ENCODE peak calls at places on chromosomes 13 and 19, in ten cellular contexts. One of them, this sample, is unnamed.

GRCh38 chr19:35090160-35090794 is 25.3 kb upstream of the FXYD3 start:
- DNase-seq in activated effector memory CD4-positive, alpha-beta T cell treated with Interleukin-2 at 50 U/mL for 16 hours: peak
- DNase-seq in AG10803: peak
- DNase-seq in astrocyte of the hippocampus: peak
- DNase-seq in vagina: no peak
- DNase-seq in thoracic aorta: no peak
- DNase-seq in fibroblast of the conjunctiva: peak
- DNase-seq in nucleus accumbens: peak
- DNase-seq in GM06990: no peak
- DNase-seq in mammary epithelial cell: peak
- DNase-seq in this sample: no peak

GRCh38 chr19:33832633-33833032 is 36.0 kb downstream of the KCTD15 start:
- DNase-seq in fibroblast of the conjunctiva: no peak
- DNase-seq in activated effector memory CD4-positive, alpha-beta T cell treated with Interleukin-2 at 50 U/mL for 16 hours: no peak
- DNase-seq in AG10803: no peak
- DNase-seq in nucleus accumbens: no peak
- DNase-seq in mammary epithelial cell: no peak
- DNase-seq in astrocyte of the hippocampus: no peak
- DNase-seq in thoracic aorta: no peak
- DNase-seq in GM06990: no peak
- DNase-seq in vagina: no peak
- DNase-seq in this sample: no peak

GRCh38 chr13:36057041-36057440 is 74.1 kb downstream of the DCLK1 start:
- DNase-seq in nucleus accumbens: no peak
- DNase-seq in activated effector memory CD4-positive, alpha-beta T cell treated with Interleukin-2 at 50 U/mL for 16 hours: no peak
- DNase-seq in fibroblast of the conjunctiva: no peak
- DNase-seq in mammary epithelial cell: no peak
- DNase-seq in astrocyte of the hippocampus: peak
- DNase-seq in thoracic aorta: no peak
- DNase-seq in GM06990: no peak
- DNase-seq in vagina: no peak
- DNase-seq in AG10803: no peak
- DNase-seq in this sample: no peak

GRCh38 chr13:112067121-112067741 is at the start of gene SOX1:
- DNase-seq in mammary epithelial cell: no peak
- DNase-seq in nucleus accumbens: no peak
- DNase-seq in thoracic aorta: no peak
- DNase-seq in AG10803: no peak
- DNase-seq in astrocyte of the hippocampus: peak
- DNase-seq in activated effector memory CD4-positive, alpha-beta T cell treated with Interleukin-2 at 50 U/mL for 16 hours: no peak
- DNase-seq in vagina: no peak
- DNase-seq in GM06990: no peak
- DNase-seq in fibroblast of the conjunctiva: no peak
- DNase-seq in this sample: no peak

GRCh38 chr13:32019612-32020233 is 11.9 kb upstream of the FRY start:
- DNase-seq in thoracic aorta: no peak
- DNase-seq in AG10803: peak
- DNase-seq in vagina: no peak
- DNase-seq in fibroblast of the conjunctiva: peak
- DNase-seq in mammary epithelial cell: peak
- DNase-seq in GM06990: no peak
- DNase-seq in nucleus accumbens: peak
- DNase-seq in activated effector memory CD4-positive, alpha-beta T cell treated with Interleukin-2 at 50 U/mL for 16 hours: no peak
- DNase-seq in astrocyte of the hippocampus: peak
- DNase-seq in this sample: peak

GRCh38 chr13:32134241-32134801 is 102.7 kb downstream of the FRY start:
- DNase-seq in fibroblast of the conjunctiva: no peak
- DNase-seq in astrocyte of the hippocampus: peak
- DNase-seq in activated effector memory CD4-positive, alpha-beta T cell treated with Interleukin-2 at 50 U/mL for 16 hours: no peak
- DNase-seq in GM06990: no peak
- DNase-seq in AG10803: no peak
- DNase-seq in nucleus accumbens: no peak
- DNase-seq in thoracic aorta: no peak
- DNase-seq in mammary epithelial cell: peak
- DNase-seq in vagina: no peak
- DNase-seq in this sample: no peak

GRCh38 chr19:56671613-56671994 is at the start of gene ZNF835:
- DNase-seq in GM06990: peak
- DNase-seq in mammary epithelial cell: no peak
- DNase-seq in AG10803: no peak
- DNase-seq in fibroblast of the conjunctiva: peak
- DNase-seq in activated effector memory CD4-positive, alpha-beta T cell treated with Interleukin-2 at 50 U/mL for 16 hours: peak
- DNase-seq in astrocyte of the hippocampus: peak
- DNase-seq in thoracic aorta: peak
- DNase-seq in nucleus accumbens: peak
- DNase-seq in vagina: no peak
- DNase-seq in this sample: no peak

GRCh38 chr19:11673608-11674041 is 65.1 kb downstream of the ZNF823 start:
- DNase-seq in mammary epithelial cell: no peak
- DNase-seq in AG10803: peak
- DNase-seq in astrocyte of the hippocampus: peak
- DNase-seq in nucleus accumbens: peak
- DNase-seq in activated effector memory CD4-positive, alpha-beta T cell treated with Interleukin-2 at 50 U/mL for 16 hours: no peak
- DNase-seq in thoracic aorta: no peak
- DNase-seq in fibroblast of the conjunctiva: peak
- DNase-seq in vagina: no peak
- DNase-seq in GM06990: peak
- DNase-seq in this sample: no peak

GRCh38 chr19:6476155-6476895 is 5.3 kb downstream of the DENND1C start:
- DNase-seq in vagina: no peak
- DNase-seq in activated effector memory CD4-positive, alpha-beta T cell treated with Interleukin-2 at 50 U/mL for 16 hours: peak
- DNase-seq in mammary epithelial cell: peak
- DNase-seq in fibroblast of the conjunctiva: peak
- DNase-seq in AG10803: peak
- DNase-seq in thoracic aorta: no peak
- DNase-seq in astrocyte of the hippocampus: peak
- DNase-seq in GM06990: peak
- DNase-seq in nucleus accumbens: peak
- DNase-seq in this sample: no peak

GRCh38 chr19:50803633-50804419 is 13.6 kb downstream of the ACP4 start:
- DNase-seq in GM06990: peak
- DNase-seq in activated effector memory CD4-positive, alpha-beta T cell treated with Interleukin-2 at 50 U/mL for 16 hours: peak
- DNase-seq in fibroblast of the conjunctiva: no peak
- DNase-seq in astrocyte of the hippocampus: peak
- DNase-seq in nucleus accumbens: no peak
- DNase-seq in vagina: no peak
- DNase-seq in AG10803: no peak
- DNase-seq in thoracic aorta: no peak
- DNase-seq in mammary epithelial cell: no peak
- DNase-seq in this sample: no peak

GRCh38 chr19:36340786-36341386 is 38.1 kb downstream of the ZFP14 start:
- DNase-seq in thoracic aorta: no peak
- DNase-seq in activated effector memory CD4-positive, alpha-beta T cell treated with Interleukin-2 at 50 U/mL for 16 hours: no peak
- DNase-seq in fibroblast of the conjunctiva: no peak
- DNase-seq in astrocyte of the hippocampus: no peak
- DNase-seq in AG10803: no peak
- DNase-seq in GM06990: no peak
- DNase-seq in mammary epithelial cell: no peak
- DNase-seq in nucleus accumbens: no peak
- DNase-seq in vagina: no peak
- DNase-seq in this sample: no peak

GRCh38 chr19:6577410-6578125 is 13.4 kb downstream of the CD70 start:
- DNase-seq in fibroblast of the conjunctiva: no peak
- DNase-seq in astrocyte of the hippocampus: no peak
- DNase-seq in AG10803: peak
- DNase-seq in thoracic aorta: no peak
- DNase-seq in vagina: no peak
- DNase-seq in activated effector memory CD4-positive, alpha-beta T cell treated with Interleukin-2 at 50 U/mL for 16 hours: no peak
- DNase-seq in GM06990: peak
- DNase-seq in mammary epithelial cell: peak
- DNase-seq in nucleus accumbens: no peak
- DNase-seq in this sample: no peak

GRCh38 chr19:48558018-48558684 is 6.2 kb downstream of the SULT2B1 start:
- DNase-seq in GM06990: no peak
- DNase-seq in nucleus accumbens: no peak
- DNase-seq in astrocyte of the hippocampus: peak
- DNase-seq in AG10803: peak
- DNase-seq in thoracic aorta: no peak
- DNase-seq in mammary epithelial cell: no peak
- DNase-seq in activated effector memory CD4-positive, alpha-beta T cell treated with Interleukin-2 at 50 U/mL for 16 hours: no peak
- DNase-seq in vagina: no peak
- DNase-seq in fibroblast of the conjunctiva: no peak
- DNase-seq in this sample: no peak

GRCh38 chr19:39469567-39469966 is 11.1 kb upstream of the TIMM50 start:
- DNase-seq in vagina: no peak
- DNase-seq in GM06990: no peak
- DNase-seq in nucleus accumbens: no peak
- DNase-seq in mammary epithelial cell: no peak
- DNase-seq in fibroblast of the conjunctiva: no peak
- DNase-seq in activated effector memory CD4-positive, alpha-beta T cell treated with Interleukin-2 at 50 U/mL for 16 hours: no peak
- DNase-seq in AG10803: no peak
- DNase-seq in astrocyte of the hippocampus: no peak
- DNase-seq in thoracic aorta: no peak
- DNase-seq in this sample: no peak

This sample was measured in NCI-H2081 treated with DMSO at 0.1 percent for 48 hours.